ENCODE peak calls at places on chromosomes 4 and X, in eight cellular contexts. E is epithelial cell of esophagus, J is neural crest cell, D is hypothalamus, Q is T-helper 2 cell, Y is SK-N-DZ, U is GM18507, Z is smooth muscle cell of the brain vasculature. C is an unnamed sample.
A peak's percentile ranks its signal among the peaks of the same experiment; 100 is the strongest.

GRCh38 chrX:140480765-140481164 is 24.1 kb downstream of the SOX3 start:
- DNase-seq in E (no peak), J (no peak), D (no peak), Q (no peak), Y (no peak), U (no peak), Z (no peak), C (no peak)

GRCh38 chrX:95760356-95760755 is 924.3 kb upstream of the DIAPH2 start:
- DNase-seq in E (no peak), J (no peak), D (no peak), Q (no peak), Y (no peak), U (no peak), Z (no peak), C (no peak)

GRCh38 chrX:107480272-107480671 is 30.8 kb downstream of the FRMPD3 start:
- DNase-seq in E (no peak), J (no peak), D (no peak), Q (peak; percentile 17), Y (no peak), U (no peak), Z (no peak), C (peak; percentile 51)

GRCh38 chr4:14028862-14029261 is 401.3 kb upstream of the BOD1L1 start:
- DNase-seq in E (no peak), J (no peak), D (peak; percentile 11), Q (no peak), Y (no peak), U (no peak), Z (peak; percentile 18), C (no peak)

GRCh38 chr4:115356176-115356575 is 242.8 kb upstream of the NDST4 start:
- DNase-seq in E (no peak), J (no peak), D (no peak), Q (no peak), Y (no peak), U (no peak), Z (no peak), C (no peak)

GRCh38 chrX:19280636-19281035 is 63.1 kb upstream of the PDHA1 start:
- DNase-seq in E (no peak), J (no peak), D (no peak), Q (no peak), Y (no peak), U (no peak), Z (no peak), C (no peak)

GRCh38 chr4:58247792-58248191 is 1137.6 kb upstream of the IGFBP7 start:
- DNase-seq in E (no peak), J (no peak), D (no peak), Q (no peak), Y (no peak), U (no peak), Z (no peak), C (no peak)

GRCh38 chrX:153722704-153723350 is 1.4 kb downstream of the BCAP31 start:
- DNase-seq in E (peak; percentile 71), J (no peak), D (no peak), Q (no peak), Y (no peak), U (no peak), Z (no peak), C (no peak)

GRCh38 chr4:79049840-79050520 is 110.7 kb upstream of the PAQR3 start:
- DNase-seq in E (no peak), J (no peak), D (no peak), Q (no peak), Y (no peak), U (no peak), Z (no peak), C (no peak)

GRCh38 chr4:87589531-87589930 is 18.8 kb upstream of the DSPP start:
- DNase-seq in E (peak; percentile 93), J (no peak), D (no peak), Q (no peak), Y (no peak), U (no peak), Z (peak; percentile 29), C (no peak)

GRCh38 chr4:94578195-94578594 is 126.5 kb downstream of the PDLIM5 start:
- DNase-seq in E (no peak), J (no peak), D (no peak), Q (no peak), Y (no peak), U (no peak), Z (no peak), C (no peak)

GRCh38 chrX:106999002-106999975 is 723 bp downstream of the MORC4 start:
- DNase-seq in E (peak; percentile 64), J (peak; percentile 26), D (peak; percentile 48), Q (peak; percentile 18), Y (peak; percentile 32), U (no peak), Z (peak; percentile 18), C (peak; percentile 4)

GRCh38 chrX:69556094-69557011 is 52.2 kb downstream of the NALF2 start:
- DNase-seq in E (peak; percentile 58), J (no peak), D (no peak), Q (no peak), Y (peak; percentile 48), U (no peak), Z (no peak), C (no peak)

GRCh38 chr4:107733431-107733925 is 13.4 kb upstream of the PAPSS1 start:
- DNase-seq in E (no peak), J (no peak), D (no peak), Q (no peak), Y (peak; percentile 77), U (no peak), Z (no peak), C (no peak)

GRCh38 chr4:112119358-112119783 is 25.9 kb upstream of the FAM241A start:
- DNase-seq in E (no peak), J (no peak), D (no peak), Q (no peak), Y (no peak), U (peak; percentile 28), Z (no peak), C (no peak)

GRCh38 chr4:108512615-108513505 is 107.5 kb upstream of the RPL34 start:
- DNase-seq in E (peak; percentile 43), J (peak; percentile 37), D (peak; percentile 2), Q (no peak), Y (peak; percentile 56), U (no peak), Z (peak; percentile 37), C (no peak)

GRCh38 chr4:36256398-36256828 is 12.1 kb upstream of the ARAP2 start:
- DNase-seq in E (no peak), J (no peak), D (no peak), Q (no peak), Y (no peak), U (no peak), Z (no peak), C (no peak)

GRCh38 chr4:88610771-88611170 is 18.5 kb downstream of the HERC3 start:
- DNase-seq in E (peak; percentile 78), J (no peak), D (no peak), Q (no peak), Y (no peak), U (no peak), Z (no peak), C (no peak)

GRCh38 chr4:141922224-141922623 is 285.8 kb downstream of the IL15 start:
- DNase-seq in E (no peak), J (no peak), D (no peak), Q (no peak), Y (no peak), U (no peak), Z (no peak), C (no peak)

GRCh38 chrX:10545882-10546281 is 74.5 kb downstream of the MID1 start:
- DNase-seq in E (no peak), J (no peak), D (no peak), Q (no peak), Y (no peak), U (no peak), Z (no peak), C (no peak)

GRCh38 chrX:11100281-11101035 is 10.7 kb upstream of the HCCS start:
- DNase-seq in E (peak; percentile 75), J (peak; percentile 6), D (peak; percentile 24), Q (no peak), Y (peak; percentile 4), U (no peak), Z (peak; percentile 18), C (no peak)

GRCh38 chr4:55138367-55138766 is 13.0 kb upstream of the KDR start:
- DNase-seq in E (no peak), J (no peak), D (no peak), Q (no peak), Y (no peak), U (no peak), Z (no peak), C (no peak)

GRCh38 chr4:1199556-1200331 is 27.4 kb upstream of the SPON2 start:
- DNase-seq in E (no peak), J (no peak), D (no peak), Q (no peak), Y (no peak), U (no peak), Z (no peak), C (no peak)

GRCh38 chrX:19991350-19991718 is 473 bp upstream of the BCLAF3 start:
- DNase-seq in E (no peak), J (no peak), D (no peak), Q (no peak), Y (no peak), U (no peak), Z (no peak), C (no peak)

GRCh38 chr4:143514432-143514831 is 930 bp downstream of the SMARCA5 start:
- DNase-seq in E (peak; percentile 46), J (peak; percentile 49), D (peak; percentile 52), Q (no peak), Y (peak; percentile 62), U (no peak), Z (no peak), C (peak; percentile 67)

GRCh38 chrX:135977611-135978010 is 3.8 kb upstream of the MMGT1 start:
- DNase-seq in E (peak; percentile 57), J (no peak), D (no peak), Q (no peak), Y (no peak), U (no peak), Z (no peak), C (no peak)

GRCh38 chrX:11398785-11399184 is 105.6 kb downstream of the AMELX start:
- DNase-seq in E (no peak), J (no peak), D (no peak), Q (no peak), Y (no peak), U (no peak), Z (no peak), C (no peak)

GRCh38 chr4:648579-649292 is 23.4 kb downstream of the PDE6B start:
- DNase-seq in E (no peak), J (no peak), D (no peak), Q (no peak), Y (no peak), U (no peak), Z (no peak), C (no peak)

GRCh38 chr4:95294291-95294690 is 254.5 kb downstream of the UNC5C start:
- DNase-seq in E (no peak), J (no peak), D (no peak), Q (no peak), Y (no peak), U (no peak), Z (no peak), C (no peak)